ENCODE peak calls at places on chromosome 5, in six cellular contexts. R is GM12891, O is H1, Y is HepG2, D is GM12878, Q is K562. W is an unnamed sample.

GRCh38 chr5:33843579-33843978 is 48.2 kb downstream of the ADAMTS12 start:
- DNase-seq in Y (no peak), D (no peak), O (no peak), R (no peak), Q (no peak), W (no peak)

GRCh38 chr5:34913072-34913471 is 2.2 kb downstream of the RAD1 start:
- DNase-seq in R (no peak), Q (no peak), O (no peak), Y (no peak), D (no peak), W (no peak)

GRCh38 chr5:25604682-25605081 is 959.9 kb upstream of the CDH10 start:
- DNase-seq in Y (no peak), Q (no peak), R (no peak), O (no peak), D (no peak), W (no peak)

GRCh38 chr5:976849-977751 is 31.5 kb upstream of the NKD2 start:
- DNase-seq in R (no peak), Q (no peak), Y (no peak), D (no peak), O (no peak), W (no peak)

GRCh38 chr5:12204761-12205160 is 300.5 kb upstream of the CTNND2 start:
- DNase-seq in O (no peak), Y (no peak), D (no peak), R (no peak), Q (no peak), W (no peak)

GRCh38 chr5:13511442-13511841 is 433.0 kb downstream of the DNAH5 start:
- DNase-seq in D (no peak), Q (no peak), O (no peak), R (no peak), Y (no peak), W (no peak)

GRCh38 chr5:62717211-62717927 is 138.8 kb downstream of the LRRC70 start:
- DNase-seq in O (peak; percentile 25), Y (no peak), R (no peak), D (no peak), Q (no peak), W (no peak)

GRCh38 chr5:115686692-115687054 is 60.8 kb upstream of the TMED7 start:
- DNase-seq in R (no peak), Y (no peak), Q (no peak), O (no peak), D (no peak), W (no peak)

GRCh38 chr5:76742586-76742985 is 26.7 kb downstream of the F2R start:
- DNase-seq in Y (no peak), Q (no peak), R (no peak), O (no peak), D (no peak), W (no peak)

GRCh38 chr5:64939772-64940510 is 171.2 kb downstream of the CWC27 start:
- DNase-seq in D (no peak), R (no peak), O (no peak), Q (peak; percentile 60), Y (peak; percentile 79), W (no peak)

GRCh38 chr5:80140496-80140895 is 105.3 kb downstream of the THBS4 start:
- DNase-seq in Y (no peak), O (no peak), R (no peak), Q (no peak), D (no peak), W (no peak)

GRCh38 chr5:164354138-164354751 is 848.8 kb downstream of the MAT2B start:
- DNase-seq in D (no peak), Y (no peak), Q (peak; percentile 61), R (no peak), O (no peak), W (no peak)

GRCh38 chr5:40401281-40401680 is 278.4 kb upstream of the PTGER4 start:
- DNase-seq in Y (no peak), R (no peak), Q (no peak), D (no peak), O (no peak), W (no peak)

GRCh38 chr5:171421331-171422262 is 2.1 kb downstream of the FGF18 start:
- DNase-seq in Y (no peak), R (no peak), D (no peak), O (no peak), Q (no peak), W (no peak)

GRCh38 chr5:153018121-153018520 is 472.3 kb upstream of the GRIA1 start:
- DNase-seq in Q (no peak), Y (no peak), O (no peak), R (no peak), D (no peak), W (no peak)

GRCh38 chr5:56565693-56566092 is 249.7 kb upstream of the MAP3K1 start:
- DNase-seq in Y (no peak), Q (no peak), R (no peak), D (no peak), O (no peak), W (no peak)

GRCh38 chr5:3517331-3517730 is 78.3 kb upstream of the IRX1 start:
- DNase-seq in R (no peak), O (no peak), D (no peak), Y (no peak), Q (no peak), W (no peak)

GRCh38 chr5:145324767-145325479 is 510.2 kb downstream of the PRELID2 start:
- DNase-seq in O (no peak), D (no peak), Y (no peak), R (no peak), Q (no peak), W (no peak)

GRCh38 chr5:158484968-158485367 is 614.7 kb downstream of the EBF1 start:
- DNase-seq in R (no peak), O (no peak), D (no peak), Y (no peak), Q (peak; percentile 6), W (no peak)

GRCh38 chr5:7876867-7877266 is 7.9 kb downstream of the MTRR start:
- DNase-seq in Q (no peak), R (no peak), O (no peak), Y (no peak), D (no peak), W (no peak)

GRCh38 chr5:163509288-163510040 is 4.0 kb downstream of the MAT2B start:
- DNase-seq in O (no peak), Q (peak; percentile 29), Y (peak; percentile 75), D (no peak), R (no peak), W (no peak)

GRCh38 chr5:960551-960950 is 48.1 kb upstream of the NKD2 start:
- DNase-seq in D (no peak), R (no peak), O (no peak), Y (no peak), Q (no peak), W (no peak)

DNA sequence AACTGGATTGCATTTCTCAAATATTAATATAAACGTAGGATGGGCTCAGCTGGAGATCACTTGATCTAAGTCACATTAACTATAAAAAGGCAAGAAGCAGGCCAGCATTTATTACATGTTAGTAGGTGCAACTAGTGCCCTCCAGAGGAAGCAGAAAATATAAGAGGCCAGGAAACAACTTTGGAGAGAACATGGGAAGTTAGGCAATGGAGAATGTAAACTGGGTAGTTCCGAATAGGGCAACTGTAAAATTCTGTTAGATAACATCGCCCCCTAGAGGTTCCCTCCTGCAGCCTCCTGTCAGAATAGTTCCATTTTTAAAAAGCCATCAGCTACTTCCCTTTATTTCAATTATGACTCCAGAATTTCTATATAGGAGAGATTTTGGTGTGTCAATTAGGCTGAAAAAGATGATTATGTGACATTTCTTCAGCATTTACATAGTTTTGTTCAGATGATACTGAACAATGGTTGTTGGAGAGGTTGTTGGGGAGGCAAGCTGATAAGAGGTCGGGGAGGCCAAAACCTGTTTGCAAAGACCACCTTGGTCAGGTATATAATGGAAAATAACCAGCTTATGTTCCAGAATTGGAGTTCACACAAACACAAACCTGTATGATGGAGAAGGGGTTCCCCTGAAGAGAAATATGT is 22.4 kb downstream of the CCL28 start:
- DNase-seq in Y (peak; percentile 87), R (no peak), D (peak; percentile 40), Q (peak; percentile 92), O (peak; percentile 46), W (no peak)
- TF ChIP-seq POLR2AphosphoS5 in Y (no peak), R (no peak), D (no peak), Q (no peak), O (no peak), W (no peak)

GRCh38 chr5:128082551-128083032 is 974 bp upstream of the SLC12A2 start:
- DNase-seq in D (peak; percentile 55), Q (peak; percentile 16), O (no peak), R (no peak), Y (no peak), W (no peak)
- TF ChIP-seq POLR2A in D (no peak), Q (no peak), O (no peak), R (no peak), Y (peak; percentile 48), W (no peak)

DNA sequence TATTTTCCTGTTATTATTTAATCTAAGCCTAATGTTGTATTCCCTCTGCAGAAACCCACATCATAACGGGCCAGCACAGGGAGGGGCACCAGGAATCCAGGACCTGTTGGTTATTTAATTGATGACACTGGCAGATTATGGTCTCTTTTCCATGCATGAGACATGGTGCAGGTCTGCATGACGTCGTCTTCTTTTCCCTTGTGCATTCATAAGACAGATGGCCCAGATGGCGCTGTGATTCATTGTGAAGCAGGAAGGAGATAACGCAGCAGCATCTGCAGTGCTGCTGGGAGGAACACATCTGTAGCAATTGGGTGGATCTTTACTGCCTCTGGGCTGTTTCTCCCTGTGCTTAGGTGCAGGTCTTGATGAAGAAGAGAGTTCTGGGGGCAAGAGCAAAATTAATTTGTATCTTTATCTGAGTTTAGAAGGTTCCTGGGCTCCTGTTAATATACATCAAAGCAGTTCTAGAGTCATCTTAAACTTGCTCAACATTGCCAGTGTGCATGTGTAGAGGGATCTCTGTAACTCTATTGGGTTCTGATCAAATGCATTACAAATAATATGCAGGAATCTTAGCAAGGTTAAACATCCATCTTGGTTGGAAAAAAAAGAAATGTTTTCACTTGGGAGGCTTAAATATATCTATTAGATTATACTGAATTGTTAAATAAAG is 176.1 kb downstream of the PCSK1 start:
- DNase-seq in Y (no peak), O (no peak), R (no peak), Q (peak; percentile 47), D (no peak), W (no peak)
- TF ChIP-seq TAF1 in Y (no peak), O (no peak), R (no peak), Q (no peak), D (no peak), W (no peak)

GRCh38 chr5:149762958-149763630 is 33.0 kb downstream of the PPARGC1B start:
- DNase-seq in D (no peak), R (no peak), O (no peak), Y (no peak), Q (no peak), W (no peak)

GRCh38 chr5:149766460-149767277 is 36.6 kb downstream of the PPARGC1B start:
- DNase-seq in R (no peak), Y (no peak), O (no peak), D (no peak), Q (no peak), W (no peak)

GRCh38 chr5:149764086-149764485 is 34.0 kb downstream of the PPARGC1B start:
- DNase-seq in R (no peak), O (no peak), Q (no peak), Y (no peak), D (no peak), W (no peak)

GRCh38 chr5:149767278-149767550 is 37.1 kb downstream of the PPARGC1B start:
- DNase-seq in Q (no peak), D (no peak), R (no peak), O (no peak), Y (no peak), W (no peak)

DNA sequence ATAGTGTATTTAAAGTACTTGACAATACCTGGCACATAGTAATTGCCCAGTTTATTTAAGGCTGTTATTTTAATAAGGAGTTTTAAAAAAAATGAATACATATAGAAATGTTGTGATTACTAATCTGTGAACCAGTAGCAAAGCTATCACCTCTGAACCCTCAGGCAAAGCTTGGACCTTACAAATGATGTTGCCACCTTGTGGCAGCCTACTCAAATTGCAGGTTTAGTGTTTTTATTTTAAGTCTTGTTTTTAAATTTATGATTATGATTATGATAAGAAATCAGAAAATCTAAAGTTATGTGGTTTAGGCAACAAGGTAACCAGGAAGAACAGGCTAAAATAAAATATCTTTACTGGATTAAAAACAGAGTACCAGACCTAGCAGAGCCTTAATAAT is 35.8 kb downstream of the PPARGC1B start:
- DNase-seq in D (no peak), Q (peak; percentile 54), R (no peak), Y (no peak), O (no peak), W (no peak)
- TF ChIP-seq POLR2AphosphoS5 in D (no peak), Q (no peak), R (no peak), Y (no peak), O (no peak), W (no peak)

W was measured in GM12892.